ENCODE peak calls at places on chromosomes 6 and 20, in five cellular contexts. C, S, Y, K and P are unnamed samples. For H3K4me1, the result is how much of the 10 kb centered on the place peaks cover.

GRCh38 chr6:144931172-144932035 is 646.3 kb downstream of the UTRN start:
- DNase-seq in Y (peak), C (peak), K (no peak), S (peak), P (no peak)

GRCh38 chr6:27479319-27480182 is 6.6 kb upstream of the ZNF184 start:
- DNase-seq in S (peak), C (peak), K (peak), Y (peak), P (peak)

GRCh38 chr6:33455051-33455450 is 675 bp downstream of the ZBTB9 start:
- DNase-seq in C (no peak), S (no peak), K (no peak), Y (no peak), P (no peak)

GRCh38 chr6:30361661-30362060 is 16.7 kb downstream of the RPP21 start:
- DNase-seq in S (no peak), C (no peak), K (no peak), Y (no peak), P (no peak)

GRCh38 chr20:46021361-46022359 is 7.4 kb upstream of the SLC12A5 start:
- DNase-seq in K (no peak), Y (no peak), C (no peak), S (no peak), P (no peak)

GRCh38 chr6:79307321-79308036 is 73.0 kb upstream of the HMGN3 start:
- DNase-seq in Y (peak), K (no peak), C (no peak), S (no peak), P (peak)

GRCh38 chr6:89048286-89048923 is 32.1 kb upstream of the PNRC1 start:
- DNase-seq in C (no peak), S (no peak), K (no peak), Y (no peak), P (no peak)

GRCh38 chr20:57581202-57582028 is 20.5 kb downstream of the PCK1 start:
- DNase-seq in C (no peak), K (no peak), S (peak), Y (no peak), P (no peak)

GRCh38 chr6:136701011-136701410 is 91.3 kb downstream of the MAP3K5 start:
- DNase-seq in K (no peak), Y (peak), S (no peak), C (no peak), P (no peak)

GRCh38 chr6:169345198-169345597 is 91.6 kb upstream of the THBS2 start:
- DNase-seq in K (no peak), C (no peak), S (peak), Y (no peak), P (no peak)

GRCh38 chr20:54093423-54094267 is 23.3 kb upstream of the BCAS1 start:
- DNase-seq in Y (no peak), C (no peak), K (no peak), S (no peak), P (no peak)

GRCh38 chr6:168968228-168968627 is 285.4 kb downstream of the THBS2 start:
- DNase-seq in Y (peak), S (peak), C (no peak), K (no peak), P (no peak)

GRCh38 chr6:37099442-37099841 is 70.5 kb upstream of the PIM1 start:
- DNase-seq in K (no peak), C (no peak), Y (no peak), S (no peak), P (peak)

GRCh38 chr20:62931464-62931863 is 5.2 kb upstream of the DIDO1 start:
- DNase-seq in S (no peak), C (no peak), Y (no peak), K (no peak), P (no peak)

DNA sequence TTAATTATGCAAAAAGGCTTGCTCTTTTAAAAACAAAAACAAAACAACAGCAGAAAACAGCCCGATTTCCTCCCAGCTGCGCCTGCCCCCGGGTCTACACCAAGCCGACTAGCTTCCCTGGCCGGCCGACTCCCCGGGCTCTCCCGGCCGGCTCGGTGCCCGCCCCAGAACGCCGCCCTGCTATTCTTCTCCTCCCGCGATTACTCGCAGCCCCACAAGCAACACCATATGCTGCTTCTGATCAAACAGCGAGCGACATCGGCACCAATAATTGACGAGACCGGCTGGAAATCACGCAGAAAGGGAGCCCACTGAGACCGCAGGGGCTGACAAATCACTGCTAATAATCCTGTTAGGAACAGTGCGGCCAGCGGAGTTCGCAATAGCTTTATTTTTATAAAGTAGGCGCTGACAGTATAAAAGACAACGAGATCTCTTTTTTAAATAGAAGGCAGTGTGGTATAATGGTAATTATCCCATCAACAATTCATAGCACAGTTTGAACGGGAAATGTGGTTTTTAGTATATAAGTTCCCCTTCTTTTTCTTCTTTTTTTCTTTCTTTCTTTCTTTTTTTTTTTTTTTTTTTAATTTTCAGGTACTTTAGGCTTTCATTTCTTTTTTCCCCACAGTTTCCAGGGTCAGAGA is 3.3 kb downstream of the SIM1 start:
- DNase-seq in S (no peak), C (no peak), K (no peak), Y (peak), P (no peak)
- H3K4me1 ChIP-seq in S (under half), C (under half), K (under half), Y (under half), P (under half)

GRCh38 chr20:50721881-50722281 is 9.5 kb upstream of the PARD6B start:
- DNase-seq in C (no peak), S (peak), K (peak), Y (no peak), P (no peak)

GRCh38 chr20:50720582-50720981 is 10.8 kb upstream of the PARD6B start:
- DNase-seq in K (no peak), C (no peak), S (no peak), Y (no peak), P (no peak)

GRCh38 chr20:50724112-50724724 is 7.2 kb upstream of the PARD6B start:
- DNase-seq in S (no peak), C (no peak), K (no peak), Y (no peak), P (no peak)

GRCh38 chr20:50723672-50724071 is 7.7 kb upstream of the PARD6B start:
- DNase-seq in S (no peak), Y (no peak), C (peak), K (no peak), P (no peak)

DNA sequence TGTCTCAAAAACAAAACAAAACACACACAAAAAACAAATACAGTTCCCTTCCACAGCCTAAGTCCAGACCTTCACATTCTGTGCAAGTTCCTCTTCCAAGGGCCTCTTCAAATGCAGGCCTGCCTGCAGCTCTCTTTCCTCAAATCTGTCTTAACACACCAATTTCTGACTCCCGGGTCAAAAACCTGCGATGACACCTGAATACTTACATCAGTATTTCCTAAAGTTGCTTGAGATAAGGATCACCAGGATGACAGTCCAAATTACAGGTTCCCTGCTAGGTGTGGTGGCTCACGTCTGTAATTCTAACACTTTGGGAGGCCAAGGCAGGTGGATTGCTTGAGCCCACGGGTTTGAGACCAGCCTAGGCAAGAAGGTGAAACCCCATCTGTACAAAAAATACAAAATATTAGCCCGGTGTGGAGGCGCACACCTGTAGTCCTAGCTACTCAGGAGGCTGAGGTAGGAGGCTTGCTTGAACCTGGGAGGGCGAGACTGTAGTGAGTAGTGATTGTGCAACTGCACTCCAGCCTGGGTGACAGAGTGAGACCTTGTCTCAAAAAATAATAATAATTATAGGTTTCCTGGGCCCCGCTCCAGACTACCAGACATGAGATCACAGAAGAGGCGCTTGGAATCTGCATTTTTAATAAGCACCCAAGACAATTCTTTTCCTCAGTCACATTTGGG is 8.8 kb upstream of the PARD6B start:
- DNase-seq in Y (no peak), S (no peak), K (no peak), C (peak), P (no peak)
- H3K27ac ChIP-seq in Y (no peak), S (peak), K (peak), C (no peak), P (no peak)

GRCh38 chr6:47163536-47163935 is 121.4 kb upstream of the ADGRF1 start:
- DNase-seq in C (no peak), S (no peak), K (no peak), Y (no peak), P (no peak)
- H3K4me1 ChIP-seq in C (under half), S (under half), K (under half), Y (under half), P (under half)

DNA sequence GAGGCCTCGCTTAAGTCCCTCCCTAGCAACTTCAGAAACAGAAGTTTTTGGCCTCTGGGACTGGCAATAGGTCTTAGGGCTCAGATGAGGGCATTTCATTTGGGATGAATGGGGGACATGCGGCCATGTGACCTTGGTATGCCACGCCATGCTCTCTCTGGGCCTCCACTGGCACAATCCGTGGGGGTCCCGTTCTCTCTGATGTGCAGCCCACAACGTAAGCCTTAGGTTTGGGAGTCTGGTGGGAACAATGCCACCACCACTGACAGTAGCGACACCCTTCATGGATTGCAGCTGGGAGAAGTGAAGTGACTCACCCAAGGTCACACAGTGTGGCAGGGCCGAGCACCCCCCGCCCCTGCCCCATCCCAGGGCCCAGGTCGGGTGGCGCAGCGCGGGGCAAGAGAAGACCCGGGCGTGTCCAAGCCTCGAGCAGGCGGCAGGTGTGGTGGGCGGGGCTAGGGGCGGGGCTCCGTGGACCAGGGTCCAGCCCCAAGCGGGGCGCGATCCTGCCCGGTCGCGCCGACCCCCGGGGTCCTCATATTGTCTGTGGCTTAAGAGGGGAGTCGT is 864 bp upstream of the CEBPB start:
- DNase-seq in Y (no peak), K (peak), C (peak), S (no peak), P (no peak)
- H3K27ac ChIP-seq in Y (no peak), K (peak), C (peak), S (peak), P (peak)

DNA sequence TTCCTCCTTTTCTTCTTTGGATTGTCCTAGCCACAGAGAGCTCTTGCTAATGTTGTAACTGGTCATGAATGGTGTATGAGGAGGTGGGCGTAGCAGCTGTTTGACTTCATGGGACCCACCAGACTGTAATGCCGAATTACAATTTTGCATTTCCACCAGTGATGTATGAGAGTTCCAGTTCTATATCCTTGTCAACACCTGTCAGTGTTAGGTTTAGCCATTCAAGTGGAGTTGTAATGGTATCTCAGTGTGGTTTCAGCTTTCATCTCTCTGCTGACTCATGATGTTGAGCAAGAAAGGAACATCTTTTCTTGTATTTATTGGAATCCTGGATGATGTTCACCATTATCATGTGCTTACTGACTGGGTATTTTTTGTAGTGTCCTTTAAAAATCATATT is 5.1 kb downstream of the IGF2R start:
- DNase-seq in Y (peak), C (no peak), K (no peak), S (no peak), P (peak)
- H3K4me1 ChIP-seq in Y (under half), C (under half), K (half or more), S (under half), P (under half)